ENCODE peak calls at places on chromosomes 12 and 14, in four cellular contexts. S is H9, A is H1, O is IMR-90. Z is an unnamed sample.
A peak's percentile ranks its signal among the peaks of the same experiment; 100 is the strongest.

GRCh38 chr14:55332654-55333570 is 61.7 kb downstream of the FBXO34 start:
- DNase-seq in O (peak; percentile 19), S (no peak), A (no peak), Z (no peak)

GRCh38 chr12:71157601-71158233 is at the start of gene TSPAN8:
- DNase-seq in S (no peak), A (no peak), O (no peak), Z (no peak)

GRCh38 chr14:68027276-68027675 is 207.7 kb downstream of the RAD51B start:
- DNase-seq in S (no peak), O (peak; percentile 30), A (no peak), Z (no peak)

GRCh38 chr12:16165506-16165905 is 112.0 kb downstream of the SLC15A5 start:
- DNase-seq in O (peak; percentile 47), A (peak; percentile 5), S (peak; percentile 39), Z (peak; percentile 70)

GRCh38 chr14:91060472-91061308 is at the start of gene RPS6KA5:
- DNase-seq in A (peak; percentile 99), O (peak; percentile 100), S (peak; percentile 100), Z (peak; percentile 100)

GRCh38 chr14:100771121-100771800 is 44.6 kb downstream of the DLK1 start:
- DNase-seq in A (no peak), S (no peak), O (no peak), Z (peak; percentile 26)

GRCh38 chr12:114480309-114481199 is 74.6 kb upstream of the TBX5 start:
- DNase-seq in O (peak; percentile 56), S (peak; percentile 43), A (no peak), Z (peak; percentile 35)

GRCh38 chr12:89185889-89186288 is 166.4 kb downstream of the DUSP6 start:
- DNase-seq in S (no peak), A (no peak), O (peak; percentile 23), Z (no peak)

GRCh38 chr14:58620011-58620410 is 17.8 kb upstream of the DACT1 start:
- DNase-seq in S (no peak), A (no peak), O (no peak), Z (no peak)

GRCh38 chr14:73998736-73999135 is 20.4 kb downstream of the ENTPD5 start:
- DNase-seq in S (no peak), A (no peak), O (no peak), Z (no peak)

GRCh38 chr12:79420146-79420618 is 270.6 kb downstream of the PAWR start:
- DNase-seq in S (no peak), A (no peak), O (peak; percentile 95), Z (peak; percentile 86)

GRCh38 chr12:75720807-75721206 is 209.4 kb upstream of the KRR1 start:
- DNase-seq in A (no peak), O (no peak), S (peak; percentile 61), Z (peak; percentile 90)

GRCh38 chr12:31897791-31898503 is 61.3 kb upstream of the RESF1 start:
- DNase-seq in A (peak; percentile 23), O (no peak), S (peak; percentile 82), Z (peak; percentile 76)

GRCh38 chr12:30582943-30583342 is 112.7 kb downstream of the IPO8 start:
- DNase-seq in O (peak; percentile 2), A (no peak), S (no peak), Z (no peak)

DNA sequence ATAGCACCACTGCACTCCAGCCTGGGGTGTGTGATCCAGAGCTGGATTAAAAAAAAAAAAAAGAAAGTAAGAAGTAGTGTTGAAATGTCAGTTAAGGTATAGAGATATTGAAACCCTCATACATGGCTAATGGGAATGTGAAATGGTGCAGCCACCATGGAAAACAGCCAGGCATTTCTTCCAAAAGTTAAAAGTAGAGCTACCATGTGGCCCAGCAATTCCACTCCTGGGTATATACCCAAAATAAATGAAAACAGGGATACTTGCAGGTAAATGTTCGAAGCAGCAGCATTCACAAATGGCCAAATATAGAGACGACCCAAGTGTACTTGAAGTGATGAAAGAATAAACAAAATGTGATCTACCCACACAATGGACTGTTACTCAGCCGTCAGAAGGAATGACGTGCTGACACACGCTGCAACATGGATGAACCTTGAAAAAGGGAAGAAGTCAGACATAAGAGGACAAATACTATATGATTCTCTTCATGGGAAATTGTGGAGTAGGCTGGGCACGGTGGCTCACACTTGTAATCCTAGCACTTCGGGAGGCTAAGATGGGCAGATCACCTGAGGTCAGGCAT is 15.2 kb downstream of the IL31 start:
- DNase-seq in S (no peak), A (no peak), O (no peak), Z (no peak)
- H3K56ac ChIP-seq in S (no peak overlapping the region), A (no peak overlapping the region), O (no peak overlapping the region), Z (no peak overlapping the region)

DNA sequence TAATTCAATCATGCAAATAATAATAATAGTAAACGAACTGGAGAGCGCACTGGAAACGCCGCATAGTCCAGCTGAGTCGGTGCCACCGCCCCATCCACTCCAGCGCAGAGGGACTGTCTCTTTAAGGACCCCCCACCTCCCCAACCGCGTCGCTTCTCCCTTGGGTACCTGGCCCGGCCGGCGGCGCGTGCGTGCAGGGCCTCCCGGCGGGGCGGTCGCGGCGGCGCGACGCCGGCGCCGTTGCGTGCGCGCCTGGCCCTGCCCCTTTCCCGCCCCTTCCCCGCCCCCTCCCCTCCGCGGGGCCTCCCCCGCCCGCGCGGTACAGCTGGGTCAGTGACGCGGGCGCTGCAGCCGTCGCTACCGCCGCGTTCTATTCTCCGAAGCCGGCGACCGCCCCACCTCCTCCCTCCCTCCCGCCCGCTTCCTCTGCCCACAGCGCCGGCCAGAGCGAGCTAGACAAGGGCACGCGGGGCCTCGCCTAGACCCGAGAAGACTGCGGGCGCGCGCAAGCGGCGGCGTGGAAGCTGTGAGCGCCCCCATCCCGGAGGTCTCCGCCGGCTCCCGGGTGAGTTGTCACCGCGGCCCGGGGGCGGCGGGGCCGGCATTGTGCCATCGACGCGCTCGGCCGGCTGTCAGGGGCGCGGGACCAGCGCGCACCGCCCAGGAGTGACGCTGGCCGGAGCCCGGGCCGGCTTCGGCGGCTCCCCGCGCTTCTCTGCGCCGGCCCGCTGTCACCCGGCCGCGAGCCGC is at the start of gene SUSD6:
- DNase-seq in A (peak; percentile 29), O (peak; percentile 85), S (peak; percentile 86), Z (peak; percentile 88)
- H2BK15ac ChIP-seq in A (peak within 1 kb of the TSS; percentile 92), O (peak within 1 kb of the TSS; percentile 57), S (no peak within 1 kb of the TSS), Z (no peak within 1 kb of the TSS)

GRCh38 chr14:81309511-81309910 is 88.8 kb upstream of the GTF2A1 start:
- DNase-seq in O (no peak), A (no peak), S (no peak), Z (no peak)
- H3K56ac ChIP-seq in O (no peak overlapping the region), A (no peak overlapping the region), S (no peak overlapping the region), Z (no peak overlapping the region)

GRCh38 chr12:56628671-56629458 is 1.3 kb downstream of the BAZ2A start:
- DNase-seq in S (no peak), O (peak; percentile 74), A (no peak), Z (peak; percentile 56)
- H2BK15ac ChIP-seq in S (no peak overlapping the region), O (no peak overlapping the region), A (no peak overlapping the region), Z (no peak overlapping the region)

GRCh38 chr12:131151558-131152345 is 198.0 kb downstream of the ADGRD1 start:
- DNase-seq in A (no peak), O (no peak), S (no peak), Z (no peak)

GRCh38 chr12:131153956-131154355 is 200.2 kb downstream of the ADGRD1 start:
- DNase-seq in S (no peak), O (no peak), A (no peak), Z (no peak)

GRCh38 chr12:131152587-131152986 is 198.9 kb downstream of the ADGRD1 start:
- DNase-seq in S (no peak), A (no peak), O (no peak), Z (no peak)

GRCh38 chr12:131155131-131155530 is 201.4 kb downstream of the ADGRD1 start:
- DNase-seq in A (no peak), S (no peak), O (no peak), Z (no peak)

DNA sequence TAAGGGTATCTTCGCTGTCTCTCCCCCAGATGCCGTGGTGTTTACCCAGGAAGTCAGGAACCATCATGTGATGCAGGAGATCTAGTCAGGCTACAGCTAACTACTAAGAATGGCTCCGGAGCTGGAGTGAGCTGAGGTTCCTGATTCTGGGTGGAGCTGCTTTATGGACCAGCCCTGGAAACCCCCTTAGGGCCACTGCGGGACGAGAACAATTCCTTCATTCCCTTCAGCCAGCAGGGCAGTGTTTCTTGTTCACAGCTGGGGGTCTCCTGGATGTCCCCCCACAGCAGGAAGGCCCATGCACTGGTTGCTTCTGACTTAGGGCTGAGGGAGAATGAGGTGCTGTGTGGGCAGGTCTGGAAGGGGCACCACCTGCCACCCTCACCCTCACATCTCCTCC is 199.3 kb downstream of the ADGRD1 start:
- DNase-seq in A (no peak), S (no peak), O (no peak), Z (no peak)
- H3K56ac ChIP-seq in A (no peak overlapping the region), S (no peak overlapping the region), O (no peak overlapping the region), Z (no peak overlapping the region)

GRCh38 chr12:110403146-110403974 is at the start of gene ANAPC7:
- DNase-seq in A (peak; percentile 77), O (peak; percentile 90), S (peak; percentile 93), Z (peak; percentile 96)
- H2BK15ac ChIP-seq in A (peak within 1 kb of the TSS; percentile 66), O (peak within 1 kb of the TSS; percentile 98), S (no peak within 1 kb of the TSS), Z (no peak within 1 kb of the TSS)

GRCh38 chr12:53953831-53954693 is 641 bp upstream of the HOXC12 start:
- DNase-seq in S (no peak), O (no peak), A (no peak), Z (no peak)
- H3K56ac ChIP-seq in S (no peak overlapping the region), O (no peak overlapping the region), A (no peak overlapping the region), Z (no peak overlapping the region)

DNA sequence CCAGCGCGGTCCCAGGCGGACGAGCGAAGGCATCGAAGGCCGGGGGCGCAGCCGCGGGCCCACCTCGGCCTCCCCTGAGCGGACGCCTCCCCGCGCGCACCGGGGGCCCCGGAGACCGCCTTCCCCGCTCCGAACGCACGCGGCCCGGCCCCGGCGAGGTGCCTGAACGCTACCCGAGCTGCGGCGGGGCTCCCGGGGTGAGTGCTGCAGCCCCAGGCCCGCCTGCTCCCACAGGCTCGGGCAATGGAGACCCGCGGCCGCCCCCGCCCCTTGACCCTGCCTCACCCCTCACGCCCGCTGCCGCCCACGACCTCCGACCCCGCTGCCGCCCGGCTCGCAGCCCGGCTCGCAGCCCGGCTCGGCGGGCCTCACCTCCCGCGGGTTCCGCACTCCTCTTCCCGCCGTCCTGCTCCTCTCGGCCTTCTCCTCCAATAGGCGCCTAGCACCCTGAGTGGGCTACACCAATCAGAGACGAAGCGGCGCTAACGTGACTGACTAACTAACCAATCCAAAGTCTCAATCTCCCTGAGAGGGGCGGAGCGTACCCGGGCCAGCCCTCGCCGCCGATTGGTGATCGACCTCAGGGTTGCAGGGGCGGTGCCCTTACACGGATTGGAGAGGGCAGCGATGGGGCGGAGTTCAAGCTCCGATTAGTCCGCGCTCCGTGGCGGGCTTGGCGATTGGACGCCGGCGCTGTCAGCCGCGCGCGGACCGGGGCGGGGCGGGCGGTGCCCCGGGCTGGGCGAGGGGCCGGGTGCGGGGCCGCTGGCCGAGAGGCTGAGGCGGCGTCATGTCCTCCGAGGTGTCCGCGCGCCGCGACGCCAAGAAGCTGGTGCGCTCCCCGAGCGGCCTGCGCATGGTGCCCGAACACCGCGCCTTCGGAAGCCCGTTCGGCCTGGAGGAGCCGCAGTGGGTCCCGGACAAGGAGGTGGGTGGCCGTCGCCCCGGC is at the start of the genes XRCC3 and ZFYVE21:
- DNase-seq in O (peak; percentile 99), A (peak; percentile 99), S (peak; percentile 99), Z (peak; percentile 100)
- H2BK15ac ChIP-seq in O (no peak within 1 kb of the TSS), A (no peak within 1 kb of the TSS), S (no peak within 1 kb of the TSS), Z (no peak within 1 kb of the TSS)

GRCh38 chr12:8953773-8954402 is 4.4 kb upstream of the M6PR start:
- DNase-seq in O (no peak), A (no peak), S (no peak), Z (no peak)
- H3K56ac ChIP-seq in O (no peak overlapping the region), A (no peak overlapping the region), S (no peak overlapping the region), Z (no peak overlapping the region)